ENCODE peak calls at places on chromosomes 7 and 10, in seven cellular contexts. P is transverse colon, E is IMR-90, M is breast epithelium, B is A549, Y is ovary, S is HepG2. H is an unnamed sample.

GRCh38 chr7:25389489-25390106 is 161.3 kb upstream of the NPVF start:
- DNase-seq in Y (no peak), E (peak; percentile 42), P (peak; percentile 13), S (peak; percentile 13), B (peak; percentile 54), M (no peak), H (no peak)

GRCh38 chr10:110456046-110456445 is 41.7 kb upstream of the DUSP5 start:
- DNase-seq in S (no peak), E (no peak), B (peak; percentile 25), P (peak; percentile 32), M (no peak), Y (no peak), H (no peak)

GRCh38 chr7:27156901-27157716 is 634 bp upstream of the HOXA7 start:
- DNase-seq in M (no peak), Y (peak; percentile 6), E (no peak), B (no peak), P (peak; percentile 22), S (no peak), H (peak; percentile 45)

GRCh38 chr7:79453558-79454324 is at the start of gene MAGI2:
- DNase-seq in M (peak; percentile 67), E (peak; percentile 84), B (peak; percentile 20), S (peak; percentile 41), P (peak; percentile 63), Y (peak; percentile 93), H (peak; percentile 58)

GRCh38 chr7:69790915-69791473 is 192.7 kb downstream of the AUTS2 start:
- DNase-seq in M (no peak), B (no peak), E (no peak), Y (no peak), P (no peak), S (no peak), H (no peak)

GRCh38 chr10:121036431-121036830 is 185.3 kb downstream of the WDR11 start:
- DNase-seq in M (peak; percentile 22), E (no peak), P (peak; percentile 20), S (no peak), Y (no peak), B (no peak), H (no peak)

GRCh38 chr10:8677642-8678041 is 623.2 kb downstream of the GATA3 start:
- DNase-seq in P (no peak), S (no peak), B (no peak), Y (no peak), E (no peak), M (no peak), H (no peak)

GRCh38 chr7:154767194-154767593 is 235.7 kb downstream of the PAXIP1 start:
- DNase-seq in B (no peak), Y (no peak), E (no peak), P (no peak), S (no peak), M (no peak), H (no peak)

GRCh38 chr10:95214369-95214768 is 20.3 kb downstream of the ACSM6 start:
- DNase-seq in Y (no peak), P (no peak), B (no peak), E (no peak), S (no peak), M (no peak), H (no peak)

GRCh38 chr10:12513003-12513365 is 163.6 kb downstream of the CAMK1D start:
- DNase-seq in Y (no peak), B (no peak), E (no peak), M (no peak), S (no peak), P (no peak), H (no peak)

GRCh38 chr10:18005445-18005780 is 53.7 kb downstream of the SLC39A12 start:
- DNase-seq in Y (no peak), S (no peak), M (no peak), E (no peak), B (no peak), P (no peak), H (no peak)

GRCh38 chr7:94584113-94584512 is 71.8 kb downstream of the SGCE start:
- DNase-seq in P (no peak), Y (no peak), E (peak; percentile 16), S (peak; percentile 38), B (no peak), M (no peak), H (no peak)

GRCh38 chr7:139732471-139733167 is 45.2 kb downstream of the HIPK2 start:
- DNase-seq in B (no peak), Y (no peak), S (no peak), E (no peak), M (no peak), P (no peak), H (peak; percentile 11)

GRCh38 chr7:106153891-106154449 is 41.9 kb upstream of the SYPL1 start:
- DNase-seq in Y (peak; percentile 80), E (peak; percentile 75), P (peak; percentile 84), B (peak; percentile 75), S (peak; percentile 54), M (peak; percentile 80), H (peak; percentile 91)
- H3K27ac ChIP-seq in Y (no peak overlapping the region), E (no peak overlapping the region), P (no peak overlapping the region), B (no peak overlapping the region), S (no peak overlapping the region), M (no peak overlapping the region), H (no peak overlapping the region)

GRCh38 chr7:102436123-102436522 is 2.7 kb downstream of the ORAI2 start:
- DNase-seq in S (no peak), B (no peak), P (no peak), Y (no peak), M (no peak), E (no peak), H (no peak)

GRCh38 chr7:102434039-102434481 is 685 bp downstream of the ORAI2 start:
- DNase-seq in B (no peak), E (peak; percentile 44), M (no peak), P (no peak), S (no peak), Y (peak; percentile 33), H (no peak)

GRCh38 chr7:102431617-102432298 is 1.6 kb upstream of the ORAI2 start:
- DNase-seq in M (no peak), P (peak; percentile 66), Y (no peak), E (no peak), S (peak; percentile 29), B (peak; percentile 50), H (peak; percentile 77)

GRCh38 chr7:102432476-102433318 is 678 bp upstream of the ORAI2 start:
- DNase-seq in S (no peak), M (no peak), Y (no peak), P (peak; percentile 50), E (no peak), B (no peak), H (no peak)

DNA sequence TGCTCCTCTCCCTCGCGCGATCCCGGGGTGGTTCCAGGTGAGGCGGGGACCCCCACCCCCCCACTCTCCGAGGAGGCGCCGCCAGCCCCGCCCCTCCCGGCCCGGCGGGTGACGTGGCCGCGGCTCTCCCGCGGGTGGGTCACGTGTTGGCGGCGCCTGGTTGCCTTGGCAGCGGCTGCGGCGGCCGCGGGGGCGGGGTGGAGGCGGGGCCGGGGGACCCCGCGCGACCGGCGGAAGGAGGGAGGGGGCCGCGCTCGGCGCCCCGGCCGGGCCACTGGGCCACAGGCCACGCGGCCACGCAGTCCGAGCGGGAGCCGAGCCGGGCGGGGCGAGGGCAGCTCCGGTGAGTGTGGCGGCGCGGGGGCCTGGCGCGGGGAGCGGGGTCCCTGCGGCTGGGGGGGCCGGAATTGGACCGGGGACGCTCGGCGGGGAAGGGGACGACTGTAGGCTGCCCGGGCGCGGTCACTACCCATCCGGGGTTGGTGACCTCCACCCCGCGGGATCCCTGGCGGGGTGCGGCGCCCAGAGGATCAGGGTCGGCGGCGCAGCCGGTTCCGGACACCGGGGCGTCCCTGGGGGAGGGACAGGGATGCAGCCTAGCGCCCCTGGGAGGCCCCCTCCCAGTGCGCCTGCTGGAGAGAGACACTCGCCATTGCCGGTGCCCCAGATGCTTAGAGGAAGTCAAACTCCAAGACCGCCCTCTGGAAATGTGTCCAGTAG is at the start of gene ORAI2:
- DNase-seq in E (peak; percentile 59), B (peak; percentile 51), S (no peak), M (peak; percentile 58), Y (peak; percentile 82), P (peak; percentile 84), H (peak; percentile 79)
- TF ChIP-seq POLR2A in E (peak; percentile 53), B (peak; percentile 56), S (no peak), M (no peak), Y (peak; percentile 17), P (no peak), H (no peak)

DNA sequence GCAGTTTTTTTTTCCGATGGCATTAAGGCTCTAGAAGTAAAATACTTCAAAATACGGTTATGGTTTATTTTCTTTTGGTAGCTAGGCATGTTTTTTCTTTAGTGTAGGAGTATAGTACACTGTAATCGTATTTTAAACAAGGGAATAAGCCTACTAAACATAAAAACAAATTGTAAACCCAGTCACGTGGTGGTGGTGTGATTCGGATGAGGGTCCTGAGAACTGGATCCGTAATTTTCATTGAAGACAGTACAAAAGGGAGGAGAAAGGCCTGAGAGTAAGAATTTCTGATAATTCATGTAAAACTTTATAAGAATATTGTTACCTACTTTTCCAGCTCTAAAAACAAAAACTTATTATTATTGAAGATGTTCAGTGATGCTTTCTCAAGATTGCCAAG is 724 bp upstream of the PBLD start:
- DNase-seq in S (no peak), P (no peak), E (no peak), Y (no peak), M (no peak), B (no peak), H (no peak)
- H3K27ac ChIP-seq in S (peak overlapping the region; percentile 95), P (peak overlapping the region; percentile 99), E (peak overlapping the region; percentile 97), Y (no peak overlapping the region), M (peak overlapping the region; percentile 99), B (peak overlapping the region; percentile 99), H (peak overlapping the region; percentile 97)

GRCh38 chr7:2107386-2108085 is 125.2 kb downstream of the MAD1L1 start:
- DNase-seq in Y (no peak), E (no peak), B (no peak), M (no peak), S (no peak), P (no peak), H (no peak)

GRCh38 chr7:2109251-2109935 is 123.4 kb downstream of the MAD1L1 start:
- DNase-seq in M (no peak), B (no peak), P (no peak), Y (no peak), S (no peak), E (peak; percentile 40), H (no peak)

GRCh38 chr7:2109936-2110585 is 122.7 kb downstream of the MAD1L1 start:
- DNase-seq in B (peak; percentile 83), S (peak; percentile 70), Y (no peak), P (no peak), M (no peak), E (peak; percentile 96), H (peak; percentile 60)

GRCh38 chr7:2106920-2107319 is 125.8 kb downstream of the MAD1L1 start:
- DNase-seq in Y (no peak), B (no peak), P (no peak), S (no peak), M (peak; percentile 67), E (peak; percentile 67), H (no peak)

GRCh38 chr7:2108501-2109250 is 124.1 kb downstream of the MAD1L1 start:
- DNase-seq in P (no peak), B (no peak), E (peak; percentile 32), S (no peak), Y (no peak), M (no peak), H (no peak)
- TF ChIP-seq POLR2A in P (no peak), B (no peak), E (no peak), S (no peak), Y (no peak), M (no peak), H (no peak)

GRCh38 chr10:20970044-20970443 is 72.9 kb upstream of the NEBL start:
- DNase-seq in Y (no peak), E (no peak), M (no peak), S (no peak), B (no peak), P (no peak), H (no peak)
- H3K27ac ChIP-seq in Y (no peak overlapping the region), E (no peak overlapping the region), M (no peak overlapping the region), S (no peak overlapping the region), B (no peak overlapping the region), P (no peak overlapping the region), H (no peak overlapping the region)

H was measured in Peyer's patch.